ENCODE peak calls at places on chromosomes 3 and 15, in five cellular contexts. One of them, this sample, is unnamed.

GRCh38 chr3:9316881-9317341 is 45.9 kb upstream of the THUMPD3 start:
- DNase-seq in left lung: no peak
- DNase-seq in small intestine: peak
- DNase-seq in uterus: peak
- DNase-seq in PC-3: no peak
- DNase-seq in this sample: no peak

GRCh38 chr3:40920041-40920440 is 279.3 kb upstream of the CTNNB1 start:
- DNase-seq in uterus: no peak
- DNase-seq in left lung: no peak
- DNase-seq in PC-3: peak
- DNase-seq in small intestine: no peak
- DNase-seq in this sample: no peak

GRCh38 chr15:28896944-28897343 is 11.2 kb downstream of the APBA2 start:
- DNase-seq in small intestine: no peak
- DNase-seq in PC-3: peak
- DNase-seq in left lung: no peak
- DNase-seq in uterus: no peak
- DNase-seq in this sample: no peak

GRCh38 chr3:63067999-63068645 is 192.9 kb upstream of the CADPS start:
- DNase-seq in PC-3: peak
- DNase-seq in small intestine: peak
- DNase-seq in left lung: no peak
- DNase-seq in uterus: no peak
- DNase-seq in this sample: no peak

GRCh38 chr3:133663569-133664313 is 2.0 kb upstream of the TOPBP1 start:
- DNase-seq in left lung: no peak
- DNase-seq in PC-3: peak
- DNase-seq in small intestine: peak
- DNase-seq in uterus: no peak
- DNase-seq in this sample: no peak

GRCh38 chr15:69848551-69849231 is 249.0 kb downstream of the TLE3 start:
- DNase-seq in left lung: no peak
- DNase-seq in uterus: no peak
- DNase-seq in PC-3: peak
- DNase-seq in small intestine: no peak
- DNase-seq in this sample: no peak

GRCh38 chr3:146163584-146163983 is 2.6 kb upstream of the PLOD2 start:
- DNase-seq in uterus: no peak
- DNase-seq in small intestine: no peak
- DNase-seq in PC-3: peak
- DNase-seq in left lung: no peak
- DNase-seq in this sample: no peak

GRCh38 chr3:96182756-96183155 is 631.6 kb upstream of the EPHA6 start:
- DNase-seq in uterus: no peak
- DNase-seq in left lung: no peak
- DNase-seq in PC-3: peak
- DNase-seq in small intestine: no peak
- DNase-seq in this sample: no peak

GRCh38 chr3:144294659-144295538 is 323.3 kb downstream of the DIPK2A start:
- DNase-seq in left lung: no peak
- DNase-seq in small intestine: no peak
- DNase-seq in PC-3: no peak
- DNase-seq in uterus: no peak
- DNase-seq in this sample: no peak

GRCh38 chr3:2156244-2156847 is 57.7 kb downstream of the CNTN4 start:
- DNase-seq in uterus: no peak
- DNase-seq in left lung: peak
- DNase-seq in PC-3: peak
- DNase-seq in small intestine: no peak
- DNase-seq in this sample: no peak

GRCh38 chr3:72154391-72155300 is 369.7 kb upstream of the PROK2 start:
- DNase-seq in left lung: no peak
- DNase-seq in PC-3: no peak
- DNase-seq in small intestine: no peak
- DNase-seq in uterus: no peak
- DNase-seq in this sample: no peak

GRCh38 chr3:134361162-134361831 is 12.9 kb downstream of the AMOTL2 start:
- DNase-seq in uterus: no peak
- DNase-seq in PC-3: no peak
- DNase-seq in small intestine: no peak
- DNase-seq in left lung: no peak
- DNase-seq in this sample: peak

GRCh38 chr15:40366204-40367037 is 8.4 kb downstream of the DISP2 start:
- DNase-seq in small intestine: no peak
- DNase-seq in uterus: no peak
- DNase-seq in left lung: no peak
- DNase-seq in PC-3: no peak
- DNase-seq in this sample: no peak

GRCh38 chr15:63041402-63041977 is 1.1 kb upstream of the TPM1 start:
- DNase-seq in small intestine: no peak
- DNase-seq in PC-3: no peak
- DNase-seq in left lung: no peak
- DNase-seq in uterus: no peak
- DNase-seq in this sample: no peak

GRCh38 chr15:59862191-59863155 is 141.6 kb upstream of the FOXB1 start:
- DNase-seq in small intestine: no peak
- DNase-seq in left lung: no peak
- DNase-seq in PC-3: peak
- DNase-seq in uterus: no peak
- DNase-seq in this sample: no peak

GRCh38 chr3:159586587-159587202 is 401.9 kb upstream of the IL12A start:
- DNase-seq in small intestine: no peak
- DNase-seq in uterus: no peak
- DNase-seq in PC-3: peak
- DNase-seq in left lung: no peak
- DNase-seq in this sample: no peak

GRCh38 chr3:40975711-40976121 is 223.6 kb upstream of the CTNNB1 start:
- DNase-seq in uterus: no peak
- DNase-seq in small intestine: no peak
- DNase-seq in left lung: no peak
- DNase-seq in PC-3: no peak
- DNase-seq in this sample: no peak

GRCh38 chr15:78018968-78019644 is 58.4 kb downstream of the TBC1D2B start:
- DNase-seq in small intestine: no peak
- DNase-seq in left lung: no peak
- DNase-seq in PC-3: no peak
- DNase-seq in uterus: no peak
- DNase-seq in this sample: no peak

GRCh38 chr3:115758076-115758763 is 134.9 kb downstream of the GAP43 start:
- DNase-seq in small intestine: no peak
- DNase-seq in PC-3: peak
- DNase-seq in uterus: no peak
- DNase-seq in left lung: no peak
- DNase-seq in this sample: no peak

GRCh38 chr3:73687081-73688004 is 62.6 kb upstream of the PDZRN3 start:
- DNase-seq in left lung: no peak
- DNase-seq in uterus: no peak
- DNase-seq in PC-3: no peak
- DNase-seq in small intestine: no peak
- DNase-seq in this sample: no peak

GRCh38 chr15:42364529-42364928 is 5.2 kb downstream of the CAPN3 start:
- DNase-seq in PC-3: no peak
- DNase-seq in left lung: no peak
- DNase-seq in small intestine: peak
- DNase-seq in uterus: peak
- DNase-seq in this sample: no peak

GRCh38 chr3:12658593-12659058 is 5.3 kb downstream of the RAF1 start:
- DNase-seq in left lung: no peak
- DNase-seq in small intestine: no peak
- DNase-seq in PC-3: peak
- DNase-seq in uterus: no peak
- DNase-seq in this sample: no peak

GRCh38 chr15:62895905-62896316 is 146.6 kb upstream of the TPM1 start:
- DNase-seq in left lung: no peak
- DNase-seq in small intestine: no peak
- DNase-seq in PC-3: peak
- DNase-seq in uterus: no peak
- DNase-seq in this sample: no peak

GRCh38 chr15:80970018-80970657 is 19.5 kb downstream of the MESD start:
- DNase-seq in small intestine: peak
- DNase-seq in left lung: no peak
- DNase-seq in uterus: peak
- DNase-seq in PC-3: peak
- DNase-seq in this sample: no peak

GRCh38 chr3:9828801-9829755 is 14.7 kb downstream of the RPUSD3 start:
- DNase-seq in PC-3: no peak
- DNase-seq in uterus: no peak
- DNase-seq in left lung: no peak
- DNase-seq in small intestine: no peak
- DNase-seq in this sample: no peak

GRCh38 chr15:34436126-34436955 is 1.3 kb downstream of the GOLGA8A start:
- DNase-seq in PC-3: peak
- DNase-seq in small intestine: peak
- DNase-seq in uterus: no peak
- DNase-seq in left lung: peak
- DNase-seq in this sample: no peak

GRCh38 chr15:100438570-100438969 is 90.2 kb downstream of the CERS3 start:
- DNase-seq in left lung: no peak
- DNase-seq in PC-3: peak
- DNase-seq in uterus: peak
- DNase-seq in small intestine: peak
- DNase-seq in this sample: peak

GRCh38 chr15:100083572-100083971 is 258.2 kb downstream of the ADAMTS17 start:
- DNase-seq in left lung: no peak
- DNase-seq in uterus: no peak
- DNase-seq in small intestine: no peak
- DNase-seq in PC-3: no peak
- DNase-seq in this sample: no peak

GRCh38 chr15:65305144-65305758 is 774 bp downstream of the RNU5B-1 start:
- DNase-seq in PC-3: no peak
- DNase-seq in uterus: no peak
- DNase-seq in small intestine: no peak
- DNase-seq in left lung: no peak
- DNase-seq in this sample: peak

GRCh38 chr3:171320721-171321120 is 139.5 kb downstream of the TNIK start:
- DNase-seq in uterus: no peak
- DNase-seq in left lung: no peak
- DNase-seq in small intestine: no peak
- DNase-seq in PC-3: no peak
- DNase-seq in this sample: no peak

GRCh38 chr3:113697192-113698090 is 999 bp upstream of the USF3 start:
- DNase-seq in PC-3: peak
- DNase-seq in uterus: peak
- DNase-seq in left lung: no peak
- DNase-seq in small intestine: peak
- DNase-seq in this sample: peak
- H3K27ac ChIP-seq in PC-3: no peak
- H3K27ac ChIP-seq in uterus: peak
- H3K27ac ChIP-seq in left lung: peak
- H3K27ac ChIP-seq in small intestine: peak
- H3K27ac ChIP-seq in this sample: peak

GRCh38 chr15:47551559-47551958 is 165.7 kb upstream of the SEMA6D start:
- DNase-seq in uterus: no peak
- DNase-seq in small intestine: no peak
- DNase-seq in left lung: no peak
- DNase-seq in PC-3: no peak
- DNase-seq in this sample: no peak

GRCh38 chr15:47553933-47554332 is 163.4 kb upstream of the SEMA6D start:
- DNase-seq in small intestine: peak
- DNase-seq in left lung: no peak
- DNase-seq in uterus: no peak
- DNase-seq in PC-3: no peak
- DNase-seq in this sample: no peak

GRCh38 chr15:47548986-47549385 is 168.3 kb upstream of the SEMA6D start:
- DNase-seq in left lung: no peak
- DNase-seq in small intestine: no peak
- DNase-seq in PC-3: no peak
- DNase-seq in uterus: no peak
- DNase-seq in this sample: no peak

GRCh38 chr15:47551079-47551478 is 166.2 kb upstream of the SEMA6D start:
- DNase-seq in PC-3: peak
- DNase-seq in small intestine: no peak
- DNase-seq in left lung: no peak
- DNase-seq in uterus: no peak
- DNase-seq in this sample: no peak

GRCh38 chr15:47552978-47553608 is 164.2 kb upstream of the SEMA6D start:
- DNase-seq in uterus: no peak
- DNase-seq in left lung: no peak
- DNase-seq in PC-3: no peak
- DNase-seq in small intestine: peak
- DNase-seq in this sample: no peak
- H3K27ac ChIP-seq in uterus: no peak
- H3K27ac ChIP-seq in left lung: no peak
- H3K27ac ChIP-seq in PC-3: no peak
- H3K27ac ChIP-seq in small intestine: no peak
- H3K27ac ChIP-seq in this sample: no peak

GRCh38 chr3:83438177-83438576 is 1520.6 kb upstream of the CADM2 start:
- DNase-seq in uterus: no peak
- DNase-seq in small intestine: no peak
- DNase-seq in PC-3: peak
- DNase-seq in left lung: no peak
- DNase-seq in this sample: no peak

DNA sequence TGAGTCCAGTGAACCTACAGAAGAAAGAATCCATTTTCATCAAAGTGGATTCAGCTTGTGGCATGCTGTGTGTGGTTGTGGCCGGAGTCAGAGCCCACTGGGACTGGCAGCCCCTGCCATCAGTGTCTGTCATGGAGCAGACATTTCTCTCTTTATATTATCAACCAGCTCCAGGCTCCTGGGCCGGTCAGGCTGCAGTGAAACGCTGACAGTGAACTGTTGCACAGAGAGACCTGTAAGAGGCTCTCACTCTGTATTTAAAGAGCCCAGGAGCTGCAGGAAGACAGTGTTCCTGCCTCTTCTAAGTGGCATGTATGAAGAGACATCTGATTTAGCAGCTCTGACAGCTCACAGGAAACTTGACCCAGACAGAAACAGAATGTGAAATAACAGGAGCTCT is 1523.6 kb upstream of the CADM2 start:
- DNase-seq in uterus: no peak
- DNase-seq in small intestine: no peak
- DNase-seq in PC-3: no peak
- DNase-seq in left lung: peak
- DNase-seq in this sample: no peak
- H3K27ac ChIP-seq in uterus: no peak
- H3K27ac ChIP-seq in small intestine: no peak
- H3K27ac ChIP-seq in PC-3: no peak
- H3K27ac ChIP-seq in left lung: no peak
- H3K27ac ChIP-seq in this sample: no peak

GRCh38 chr3:43389388-43390254 is 103.3 kb downstream of the SNRK start:
- DNase-seq in small intestine: peak
- DNase-seq in uterus: no peak
- DNase-seq in left lung: no peak
- DNase-seq in PC-3: peak
- DNase-seq in this sample: no peak

GRCh38 chr3:43390255-43390588 is 103.9 kb downstream of the SNRK start:
- DNase-seq in small intestine: no peak
- DNase-seq in PC-3: no peak
- DNase-seq in left lung: no peak
- DNase-seq in uterus: no peak
- DNase-seq in this sample: no peak

GRCh38 chr3:43388909-43389308 is 102.6 kb downstream of the SNRK start:
- DNase-seq in PC-3: no peak
- DNase-seq in uterus: no peak
- DNase-seq in small intestine: no peak
- DNase-seq in left lung: no peak
- DNase-seq in this sample: no peak

GRCh38 chr3:43391621-43392020 is 105.3 kb downstream of the SNRK start:
- DNase-seq in left lung: no peak
- DNase-seq in PC-3: no peak
- DNase-seq in small intestine: no peak
- DNase-seq in uterus: no peak
- DNase-seq in this sample: no peak

GRCh38 chr3:43388188-43388587 is 101.8 kb downstream of the SNRK start:
- DNase-seq in left lung: no peak
- DNase-seq in PC-3: no peak
- DNase-seq in uterus: no peak
- DNase-seq in small intestine: no peak
- DNase-seq in this sample: no peak
- H3K27ac ChIP-seq in left lung: no peak
- H3K27ac ChIP-seq in PC-3: peak
- H3K27ac ChIP-seq in uterus: no peak
- H3K27ac ChIP-seq in small intestine: no peak
- H3K27ac ChIP-seq in this sample: no peak